ENCODE peak calls at places on chromosome 12, in five cellular contexts. One of them, this sample, is unnamed.

GRCh38 chr12:27952510-27952909 is 20.0 kb downstream of the PTHLH start:
- DNase-seq in brain microvascular endothelial cell: no peak
- DNase-seq in fibroblast of lung: no peak
- DNase-seq in psoas muscle: no peak
- DNase-seq in OCI-LY7: no peak
- DNase-seq in this sample: no peak

GRCh38 chr12:42090899-42091298 is 53.8 kb downstream of the GXYLT1 start:
- DNase-seq in brain microvascular endothelial cell: peak; percentile 60
- DNase-seq in fibroblast of lung: peak; percentile 62
- DNase-seq in psoas muscle: no peak
- DNase-seq in OCI-LY7: no peak
- DNase-seq in this sample: no peak

GRCh38 chr12:104201238-104202001 is 14.2 kb upstream of the TXNRD1 start:
- DNase-seq in brain microvascular endothelial cell: peak; percentile 56
- DNase-seq in fibroblast of lung: peak; percentile 81
- DNase-seq in psoas muscle: no peak
- DNase-seq in OCI-LY7: peak; percentile 71
- DNase-seq in this sample: peak; percentile 34

GRCh38 chr12:58500399-58500798 is 419.9 kb downstream of the LRIG3 start:
- DNase-seq in brain microvascular endothelial cell: no peak
- DNase-seq in fibroblast of lung: no peak
- DNase-seq in psoas muscle: no peak
- DNase-seq in OCI-LY7: no peak
- DNase-seq in this sample: no peak

GRCh38 chr12:117202556-117202955 is 12.3 kb upstream of the FBXO21 start:
- DNase-seq in brain microvascular endothelial cell: no peak
- DNase-seq in fibroblast of lung: no peak
- DNase-seq in psoas muscle: no peak
- DNase-seq in OCI-LY7: no peak
- DNase-seq in this sample: no peak

GRCh38 chr12:26187429-26187828 is 7.9 kb upstream of the SSPN start:
- DNase-seq in brain microvascular endothelial cell: no peak
- DNase-seq in fibroblast of lung: no peak
- DNase-seq in psoas muscle: no peak
- DNase-seq in OCI-LY7: peak; percentile 7
- DNase-seq in this sample: no peak

GRCh38 chr12:88865537-88865936 is 285.3 kb upstream of the KITLG start:
- DNase-seq in brain microvascular endothelial cell: no peak
- DNase-seq in fibroblast of lung: no peak
- DNase-seq in psoas muscle: no peak
- DNase-seq in OCI-LY7: no peak
- DNase-seq in this sample: no peak

GRCh38 chr12:31749024-31749704 is 20.3 kb upstream of the AMN1 start:
- DNase-seq in brain microvascular endothelial cell: peak; percentile 93
- DNase-seq in fibroblast of lung: peak; percentile 91
- DNase-seq in psoas muscle: peak; percentile 35
- DNase-seq in OCI-LY7: peak; percentile 79
- DNase-seq in this sample: no peak

GRCh38 chr12:25384954-25385216 is 134.2 kb upstream of the KRAS start:
- DNase-seq in brain microvascular endothelial cell: no peak
- DNase-seq in fibroblast of lung: no peak
- DNase-seq in psoas muscle: no peak
- DNase-seq in OCI-LY7: peak; percentile 11
- DNase-seq in this sample: no peak

GRCh38 chr12:63889236-63889635 is 44.7 kb downstream of the SRGAP1 start:
- DNase-seq in brain microvascular endothelial cell: peak; percentile 52
- DNase-seq in fibroblast of lung: peak; percentile 72
- DNase-seq in psoas muscle: no peak
- DNase-seq in OCI-LY7: no peak
- DNase-seq in this sample: no peak

GRCh38 chr12:20429876-20430275 is 61.5 kb downstream of the PDE3A start:
- DNase-seq in brain microvascular endothelial cell: no peak
- DNase-seq in fibroblast of lung: no peak
- DNase-seq in psoas muscle: no peak
- DNase-seq in OCI-LY7: no peak
- DNase-seq in this sample: no peak

GRCh38 chr12:57694459-57695019 is 607 bp downstream of the OS9 start:
- DNase-seq in brain microvascular endothelial cell: peak; percentile 7
- DNase-seq in fibroblast of lung: peak; percentile 25
- DNase-seq in psoas muscle: no peak
- DNase-seq in OCI-LY7: no peak
- DNase-seq in this sample: no peak

GRCh38 chr12:113345318-113345717 is 10.4 kb upstream of the SLC8B1 start:
- DNase-seq in brain microvascular endothelial cell: no peak
- DNase-seq in fibroblast of lung: no peak
- DNase-seq in psoas muscle: no peak
- DNase-seq in OCI-LY7: no peak
- DNase-seq in this sample: no peak

GRCh38 chr12:82182601-82183000 is 175.6 kb downstream of the CCDC59 start:
- DNase-seq in brain microvascular endothelial cell: peak; percentile 1
- DNase-seq in fibroblast of lung: no peak
- DNase-seq in psoas muscle: no peak
- DNase-seq in OCI-LY7: no peak
- DNase-seq in this sample: no peak

GRCh38 chr12:60101715-60102114 is 505.9 kb downstream of the SLC16A7 start:
- DNase-seq in brain microvascular endothelial cell: peak; percentile 66
- DNase-seq in fibroblast of lung: no peak
- DNase-seq in psoas muscle: no peak
- DNase-seq in OCI-LY7: no peak
- DNase-seq in this sample: no peak

GRCh38 chr12:79452906-79453305 is 237.9 kb downstream of the PAWR start:
- DNase-seq in brain microvascular endothelial cell: no peak
- DNase-seq in fibroblast of lung: no peak
- DNase-seq in psoas muscle: no peak
- DNase-seq in OCI-LY7: no peak
- DNase-seq in this sample: no peak

GRCh38 chr12:42145552-42146215 is 1.0 kb upstream of the GXYLT1 start:
- DNase-seq in brain microvascular endothelial cell: no peak
- DNase-seq in fibroblast of lung: no peak
- DNase-seq in psoas muscle: no peak
- DNase-seq in OCI-LY7: no peak
- DNase-seq in this sample: no peak

GRCh38 chr12:22334696-22335290 is at the start of gene ST8SIA1:
- DNase-seq in brain microvascular endothelial cell: no peak
- DNase-seq in fibroblast of lung: peak; percentile 38
- DNase-seq in psoas muscle: peak; percentile 52
- DNase-seq in OCI-LY7: no peak
- DNase-seq in this sample: peak; percentile 45

GRCh38 chr12:22627351-22627750 is 2.4 kb downstream of the ETNK1 start:
- DNase-seq in brain microvascular endothelial cell: no peak
- DNase-seq in fibroblast of lung: peak; percentile 15
- DNase-seq in psoas muscle: no peak
- DNase-seq in OCI-LY7: peak; percentile 4
- DNase-seq in this sample: no peak

GRCh38 chr12:85983601-85984000 is 109.5 kb downstream of the NTS start:
- DNase-seq in brain microvascular endothelial cell: no peak
- DNase-seq in fibroblast of lung: no peak
- DNase-seq in psoas muscle: no peak
- DNase-seq in OCI-LY7: no peak
- DNase-seq in this sample: no peak

GRCh38 chr12:24200013-24200412 is 250.5 kb upstream of the SOX5 start:
- DNase-seq in brain microvascular endothelial cell: no peak
- DNase-seq in fibroblast of lung: no peak
- DNase-seq in psoas muscle: no peak
- DNase-seq in OCI-LY7: no peak
- DNase-seq in this sample: no peak

DNA sequence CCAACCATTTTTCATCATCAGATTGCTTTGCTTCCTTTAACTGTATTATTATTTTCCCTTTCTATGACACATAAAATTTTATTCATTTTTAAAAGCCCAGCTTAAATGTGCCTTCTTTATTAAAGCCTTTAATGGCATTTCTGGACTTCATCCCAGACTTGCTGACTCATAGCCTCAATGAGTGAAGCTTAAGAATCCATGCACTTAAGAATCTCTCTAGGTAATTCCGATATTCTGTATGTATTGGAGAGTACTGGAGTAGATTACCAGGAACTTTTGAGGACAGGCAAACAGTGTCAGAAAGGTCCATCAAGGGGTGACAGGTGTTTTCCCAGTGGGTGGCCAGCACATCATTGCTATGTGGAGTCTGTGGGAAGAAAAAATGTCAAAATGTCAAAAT is 107.9 kb downstream of the PTPRQ start:
- DNase-seq in brain microvascular endothelial cell: peak; percentile 94
- DNase-seq in fibroblast of lung: peak; percentile 98
- DNase-seq in psoas muscle: no peak
- DNase-seq in OCI-LY7: no peak
- DNase-seq in this sample: no peak
- H3K27ac ChIP-seq in brain microvascular endothelial cell: peak overlapping the region; percentile 48
- H3K27ac ChIP-seq in fibroblast of lung: peak overlapping the region; percentile 38
- H3K27ac ChIP-seq in psoas muscle: no peak overlapping the region
- H3K27ac ChIP-seq in OCI-LY7: no peak overlapping the region
- H3K27ac ChIP-seq in this sample: no peak overlapping the region

GRCh38 chr12:96399081-96399918 is 939 bp downstream of the CDK17 start:
- DNase-seq in brain microvascular endothelial cell: peak; percentile 55
- DNase-seq in fibroblast of lung: peak; percentile 76
- DNase-seq in psoas muscle: peak; percentile 73
- DNase-seq in OCI-LY7: peak; percentile 80
- DNase-seq in this sample: peak; percentile 78
- TF ChIP-seq CTCF in brain microvascular endothelial cell: peak; percentile 44
- TF ChIP-seq CTCF in fibroblast of lung: no peak
- TF ChIP-seq CTCF in psoas muscle: peak; percentile 15
- TF ChIP-seq CTCF in OCI-LY7: peak; percentile 33
- TF ChIP-seq CTCF in this sample: no peak

GRCh38 chr12:130127527-130127908 is 34.7 kb upstream of the FZD10 start:
- DNase-seq in brain microvascular endothelial cell: no peak
- DNase-seq in fibroblast of lung: no peak
- DNase-seq in psoas muscle: peak; percentile 56
- DNase-seq in OCI-LY7: no peak
- DNase-seq in this sample: peak; percentile 43
- H3K27ac ChIP-seq in brain microvascular endothelial cell: no peak overlapping the region
- H3K27ac ChIP-seq in fibroblast of lung: no peak overlapping the region
- H3K27ac ChIP-seq in psoas muscle: peak overlapping the region; percentile 53
- H3K27ac ChIP-seq in OCI-LY7: no peak overlapping the region
- H3K27ac ChIP-seq in this sample: no peak overlapping the region

DNA sequence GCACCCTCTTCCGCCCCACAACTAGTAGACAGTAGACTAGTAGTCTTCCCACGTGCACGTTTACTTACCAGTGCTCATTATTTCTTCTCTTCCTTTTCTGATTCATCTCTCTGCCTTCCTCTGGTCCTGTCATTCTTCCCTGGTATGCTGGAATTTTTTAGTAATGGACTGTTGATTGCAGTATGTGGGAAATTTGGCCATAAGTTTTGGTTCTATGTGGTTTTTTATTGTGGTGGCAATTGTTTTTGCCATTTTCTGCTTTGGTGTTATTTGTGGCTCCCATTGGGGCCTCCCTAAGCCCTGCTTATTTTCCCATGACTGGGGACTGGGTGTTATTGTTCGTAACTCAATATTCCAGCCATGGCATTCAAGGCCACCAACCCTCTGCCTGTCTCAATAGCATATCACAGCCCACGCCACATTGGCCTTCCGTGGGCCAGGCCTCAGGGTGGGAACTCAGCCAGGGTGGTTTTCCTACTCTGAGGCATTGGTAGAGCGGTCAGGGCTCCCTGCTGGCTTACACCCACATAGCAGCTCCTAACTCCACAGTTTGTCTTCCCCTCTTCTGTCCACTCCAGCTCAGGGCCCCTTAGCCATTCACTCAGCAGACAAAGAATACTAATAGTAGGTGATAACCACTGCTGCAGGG is 321.4 kb downstream of the CACNA1C start:
- DNase-seq in brain microvascular endothelial cell: no peak
- DNase-seq in fibroblast of lung: no peak
- DNase-seq in psoas muscle: no peak
- DNase-seq in OCI-LY7: no peak
- DNase-seq in this sample: no peak
- TF ChIP-seq CTCF in brain microvascular endothelial cell: no peak
- TF ChIP-seq CTCF in fibroblast of lung: no peak
- TF ChIP-seq CTCF in psoas muscle: no peak
- TF ChIP-seq CTCF in OCI-LY7: no peak
- TF ChIP-seq CTCF in this sample: no peak

GRCh38 chr12:76719642-76720041 is 44.3 kb upstream of the ZDHHC17 start:
- DNase-seq in brain microvascular endothelial cell: no peak
- DNase-seq in fibroblast of lung: no peak
- DNase-seq in psoas muscle: no peak
- DNase-seq in OCI-LY7: no peak
- DNase-seq in this sample: no peak
- H3K27ac ChIP-seq in brain microvascular endothelial cell: peak overlapping the region; percentile 49
- H3K27ac ChIP-seq in fibroblast of lung: no peak overlapping the region
- H3K27ac ChIP-seq in psoas muscle: no peak overlapping the region
- H3K27ac ChIP-seq in OCI-LY7: no peak overlapping the region
- H3K27ac ChIP-seq in this sample: no peak overlapping the region

GRCh38 chr12:15116073-15116472 is 105.1 kb downstream of the RERG start:
- DNase-seq in brain microvascular endothelial cell: no peak
- DNase-seq in fibroblast of lung: peak; percentile 1
- DNase-seq in psoas muscle: no peak
- DNase-seq in OCI-LY7: no peak
- DNase-seq in this sample: peak; percentile 20

GRCh38 chr12:15114501-15114900 is 106.7 kb downstream of the RERG start:
- DNase-seq in brain microvascular endothelial cell: no peak
- DNase-seq in fibroblast of lung: no peak
- DNase-seq in psoas muscle: no peak
- DNase-seq in OCI-LY7: no peak
- DNase-seq in this sample: no peak

GRCh38 chr12:15122349-15122748 is 98.9 kb downstream of the RERG start:
- DNase-seq in brain microvascular endothelial cell: peak; percentile 7
- DNase-seq in fibroblast of lung: no peak
- DNase-seq in psoas muscle: no peak
- DNase-seq in OCI-LY7: no peak
- DNase-seq in this sample: no peak

GRCh38 chr12:15118946-15119345 is 102.3 kb downstream of the RERG start:
- DNase-seq in brain microvascular endothelial cell: no peak
- DNase-seq in fibroblast of lung: no peak
- DNase-seq in psoas muscle: no peak
- DNase-seq in OCI-LY7: no peak
- DNase-seq in this sample: no peak

DNA sequence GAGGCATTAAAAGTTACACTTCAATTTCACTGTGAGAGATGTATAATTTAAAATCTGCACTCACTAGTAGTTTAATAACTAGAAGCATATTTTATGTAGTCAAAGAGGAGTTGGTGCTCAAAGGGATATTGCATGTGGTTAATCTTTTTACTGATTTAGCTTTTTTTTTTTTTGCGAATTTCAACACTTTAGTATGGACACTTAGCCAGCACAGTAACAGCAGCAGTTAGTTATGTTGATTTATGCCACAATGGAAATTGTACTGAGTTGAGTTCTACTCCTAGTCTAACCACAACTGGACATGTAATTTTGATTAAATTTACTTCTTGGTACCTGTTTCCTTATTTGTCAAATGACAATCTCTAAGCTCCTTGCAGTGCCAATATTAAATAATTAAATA is 104.2 kb downstream of the RERG start:
- DNase-seq in brain microvascular endothelial cell: no peak
- DNase-seq in fibroblast of lung: no peak
- DNase-seq in psoas muscle: no peak
- DNase-seq in OCI-LY7: no peak
- DNase-seq in this sample: no peak
- TF ChIP-seq CTCF in brain microvascular endothelial cell: no peak
- TF ChIP-seq CTCF in fibroblast of lung: no peak
- TF ChIP-seq CTCF in psoas muscle: no peak
- TF ChIP-seq CTCF in OCI-LY7: no peak
- TF ChIP-seq CTCF in this sample: no peak